ENCODE peak calls at places on chromosome 18, in four cellular contexts. One of them, this sample, is unnamed.

GRCh38 chr18:55440988-55441387 is 147.0 kb downstream of the TCF4 start:
- DNase-seq in kidney epithelial cell: no peak
- DNase-seq in hippocampal formation: no peak
- DNase-seq in astrocyte of the hippocampus: no peak
- DNase-seq in this sample: no peak

GRCh38 chr18:27824841-27825720 is 351.8 kb downstream of the CDH2 start:
- DNase-seq in hippocampal formation: no peak
- DNase-seq in astrocyte of the hippocampus: no peak
- DNase-seq in kidney epithelial cell: no peak
- DNase-seq in this sample: no peak

GRCh38 chr18:34611904-34612303 is 98.2 kb upstream of the DTNA start:
- DNase-seq in astrocyte of the hippocampus: no peak
- DNase-seq in hippocampal formation: no peak
- DNase-seq in kidney epithelial cell: no peak
- DNase-seq in this sample: no peak

GRCh38 chr18:40415821-40416220 is 1539.2 kb upstream of the PIK3C3 start:
- DNase-seq in astrocyte of the hippocampus: no peak
- DNase-seq in kidney epithelial cell: no peak
- DNase-seq in hippocampal formation: no peak
- DNase-seq in this sample: no peak

GRCh38 chr18:34947711-34948125 is 93.5 kb upstream of the MAPRE2 start:
- DNase-seq in astrocyte of the hippocampus: no peak
- DNase-seq in hippocampal formation: peak; percentile 23
- DNase-seq in kidney epithelial cell: no peak
- DNase-seq in this sample: no peak

GRCh38 chr18:13611058-13611615 is 115.2 kb downstream of the FAM210A start:
- DNase-seq in kidney epithelial cell: no peak
- DNase-seq in astrocyte of the hippocampus: peak; percentile 74
- DNase-seq in hippocampal formation: peak; percentile 89
- DNase-seq in this sample: no peak

GRCh38 chr18:21194871-21195771 is 46.9 kb upstream of the GREB1L start:
- DNase-seq in astrocyte of the hippocampus: peak; percentile 59
- DNase-seq in hippocampal formation: peak; percentile 82
- DNase-seq in kidney epithelial cell: peak; percentile 19
- DNase-seq in this sample: no peak

GRCh38 chr18:79916546-79917350 is 34.7 kb downstream of the SLC66A2 start:
- DNase-seq in hippocampal formation: no peak
- DNase-seq in astrocyte of the hippocampus: no peak
- DNase-seq in kidney epithelial cell: no peak
- DNase-seq in this sample: no peak

GRCh38 chr18:23306842-23307241 is 146.2 kb upstream of the RIOK3 start:
- DNase-seq in astrocyte of the hippocampus: no peak
- DNase-seq in kidney epithelial cell: no peak
- DNase-seq in hippocampal formation: no peak
- DNase-seq in this sample: no peak

GRCh38 chr18:23964282-23965238 is 50.0 kb upstream of the TTC39C start:
- DNase-seq in kidney epithelial cell: no peak
- DNase-seq in hippocampal formation: no peak
- DNase-seq in astrocyte of the hippocampus: no peak
- DNase-seq in this sample: peak; percentile 27

GRCh38 chr18:48123965-48124364 is 193.5 kb upstream of the SMAD2 start:
- DNase-seq in astrocyte of the hippocampus: no peak
- DNase-seq in kidney epithelial cell: no peak
- DNase-seq in hippocampal formation: no peak
- DNase-seq in this sample: no peak

This sample was measured in epithelial cell of prostate.